ENCODE peak calls at places on chromosome 19, in four cellular contexts. F, C, E and Y are unnamed samples. For H3K4me1, the result is how much of the 10 kb centered on the place peaks cover.

GRCh38 chr19:33039815-33040214 is 24.9 kb downstream of the RHPN2 start:
- DNase-seq in F (no peak), C (no peak), E (no peak), Y (no peak)

GRCh38 chr19:33374406-33374703 is 846 bp downstream of the CEBPG start:
- DNase-seq in F (no peak), C (no peak), E (no peak), Y (no peak)

GRCh38 chr19:10808937-10809655 is 26.9 kb downstream of the TMED1 start:
- DNase-seq in F (no peak), C (peak), E (peak), Y (no peak)

GRCh38 chr19:56567274-56568120 is at the start of gene ZNF470:
- DNase-seq in F (peak), C (peak), E (peak), Y (peak)

GRCh38 chr19:12872941-12873890 is 8.0 kb downstream of the DNASE2 start:
- DNase-seq in F (peak), C (peak), E (peak), Y (no peak)

GRCh38 chr19:18649371-18650047 is 12.7 kb downstream of the KLHL26 start:
- DNase-seq in F (peak), C (peak), E (no peak), Y (no peak)

GRCh38 chr19:22945560-22945959 is 57.4 kb downstream of the ZNF728 start:
- DNase-seq in F (no peak), C (peak), E (no peak), Y (no peak)

GRCh38 chr19:34253711-34254551 is 423 bp upstream of the GARRE1 start:
- DNase-seq in F (peak), C (no peak), E (no peak), Y (peak)

DNA sequence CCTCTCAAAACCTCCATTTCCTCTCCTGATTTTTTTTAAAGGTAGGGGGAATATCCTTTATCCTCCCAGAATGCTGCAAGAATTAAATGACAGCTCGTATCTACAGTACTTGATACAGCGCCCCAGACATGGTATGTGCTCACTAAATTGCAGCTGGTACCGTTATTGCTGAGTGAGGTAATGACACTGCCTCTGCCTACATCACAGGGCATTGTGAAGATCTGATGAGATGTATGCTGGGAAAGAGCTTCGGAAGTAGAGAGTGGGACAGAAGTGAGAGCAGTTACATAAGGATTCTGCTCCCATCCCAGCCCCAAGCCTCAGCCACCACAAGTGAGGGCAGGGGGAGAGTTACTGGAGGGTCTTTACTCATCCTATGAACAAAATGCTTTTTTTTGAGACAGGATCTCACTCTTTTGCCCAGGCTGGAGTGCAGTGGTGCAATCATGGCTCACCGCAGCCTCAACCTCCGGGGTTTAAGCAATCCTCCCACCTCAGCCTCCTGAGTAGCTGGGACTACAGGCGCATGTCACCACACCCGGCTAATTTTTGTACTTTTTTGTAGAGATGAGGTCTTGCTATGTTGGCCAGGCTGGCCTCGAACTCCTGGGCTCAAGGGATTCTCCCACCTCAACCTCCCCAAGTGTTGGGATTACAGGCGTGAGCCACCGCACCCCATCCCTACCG is 1.7 kb upstream of the FKRP start:
- DNase-seq in F (no peak), C (no peak), E (no peak), Y (no peak)
- H3K4me3 ChIP-seq in F (no peak), C (no peak), E (peak), Y (no peak)

GRCh38 chr19:42423462-42424344 is 3.5 kb downstream of the LIPE start:
- DNase-seq in F (peak), C (peak), E (peak), Y (peak)

GRCh38 chr19:42422576-42423461 is 4.4 kb downstream of the LIPE start:
- DNase-seq in F (no peak), C (no peak), E (no peak), Y (no peak)

GRCh38 chr19:42424712-42425131 is 2.5 kb downstream of the LIPE start:
- DNase-seq in F (no peak), C (no peak), E (no peak), Y (no peak)

GRCh38 chr19:42422092-42422575 is 5.1 kb downstream of the LIPE start:
- DNase-seq in F (no peak), C (no peak), E (no peak), Y (no peak)

GRCh38 chr19:42424345-42424707 is 2.9 kb downstream of the LIPE start:
- DNase-seq in F (no peak), C (peak), E (no peak), Y (no peak)
- H3K4me1 ChIP-seq in F (under half), C (under half), E (under half), Y (under half)

GRCh38 chr19:47020992-47021496 is 1.4 kb downstream of the NPAS1 start:
- DNase-seq in F (no peak), C (peak), E (no peak), Y (no peak)
- H3K4me3 ChIP-seq in F (peak), C (peak), E (no peak), Y (peak)

GRCh38 chr19:45169602-45170001 is 8.4 kb downstream of the TRAPPC6A start:
- DNase-seq in F (no peak), C (no peak), E (no peak), Y (no peak)
- H3K4me1 ChIP-seq in F (under half), C (under half), E (under half), Y (under half)